ENCODE peak calls at places on chromosomes 5 and 9, in five cellular contexts. One of them, this sample, is unnamed.
A peak's percentile ranks its signal among the peaks of the same experiment; 100 is the strongest.

GRCh38 chr5:54302267-54302687 is 8.1 kb downstream of the ARL15 start:
- DNase-seq in CD8-positive, alpha-beta T cell: no peak
- DNase-seq in brain microvascular endothelial cell: peak; percentile 24
- DNase-seq in CD4-positive, CD25-positive, alpha-beta regulatory T cell: no peak
- DNase-seq in endodermal cell: no peak
- DNase-seq in this sample: no peak

GRCh38 chr5:176814313-176814685 is 3.9 kb downstream of the UNC5A start:
- DNase-seq in CD8-positive, alpha-beta T cell: no peak
- DNase-seq in brain microvascular endothelial cell: no peak
- DNase-seq in CD4-positive, CD25-positive, alpha-beta regulatory T cell: no peak
- DNase-seq in endodermal cell: no peak
- DNase-seq in this sample: no peak

GRCh38 chr5:154316223-154316967 is 125.9 kb downstream of the GALNT10 start:
- DNase-seq in CD8-positive, alpha-beta T cell: no peak
- DNase-seq in brain microvascular endothelial cell: no peak
- DNase-seq in CD4-positive, CD25-positive, alpha-beta regulatory T cell: no peak
- DNase-seq in endodermal cell: no peak
- DNase-seq in this sample: no peak

GRCh38 chr5:81233080-81233634 is at the start of gene CKMT2:
- DNase-seq in CD8-positive, alpha-beta T cell: no peak
- DNase-seq in brain microvascular endothelial cell: peak; percentile 23
- DNase-seq in CD4-positive, CD25-positive, alpha-beta regulatory T cell: no peak
- DNase-seq in endodermal cell: peak; percentile 97
- DNase-seq in this sample: peak; percentile 67

GRCh38 chr9:129164246-129164930 is 13.7 kb downstream of the IER5L start:
- DNase-seq in CD8-positive, alpha-beta T cell: no peak
- DNase-seq in brain microvascular endothelial cell: no peak
- DNase-seq in CD4-positive, CD25-positive, alpha-beta regulatory T cell: no peak
- DNase-seq in endodermal cell: no peak
- DNase-seq in this sample: peak; percentile 57

GRCh38 chr9:121709798-121710197 is 58.4 kb downstream of the DAB2IP start:
- DNase-seq in CD8-positive, alpha-beta T cell: no peak
- DNase-seq in brain microvascular endothelial cell: no peak
- DNase-seq in CD4-positive, CD25-positive, alpha-beta regulatory T cell: no peak
- DNase-seq in endodermal cell: no peak
- DNase-seq in this sample: no peak

GRCh38 chr9:127980056-127980705 is 608 bp downstream of the EEIG1 start:
- DNase-seq in CD8-positive, alpha-beta T cell: peak; percentile 55
- DNase-seq in brain microvascular endothelial cell: no peak
- DNase-seq in CD4-positive, CD25-positive, alpha-beta regulatory T cell: peak; percentile 53
- DNase-seq in endodermal cell: peak; percentile 81
- DNase-seq in this sample: peak; percentile 79

GRCh38 chr5:34736445-34737119 is 80.5 kb downstream of the RAI14 start:
- DNase-seq in CD8-positive, alpha-beta T cell: no peak
- DNase-seq in brain microvascular endothelial cell: no peak
- DNase-seq in CD4-positive, CD25-positive, alpha-beta regulatory T cell: no peak
- DNase-seq in endodermal cell: peak; percentile 86
- DNase-seq in this sample: no peak

GRCh38 chr5:102998224-102998623 is 121.7 kb downstream of the GIN1 start:
- DNase-seq in CD8-positive, alpha-beta T cell: no peak
- DNase-seq in brain microvascular endothelial cell: no peak
- DNase-seq in CD4-positive, CD25-positive, alpha-beta regulatory T cell: no peak
- DNase-seq in endodermal cell: no peak
- DNase-seq in this sample: no peak

GRCh38 chr9:34377402-34377741 is 674 bp upstream of the MYORG start:
- DNase-seq in CD8-positive, alpha-beta T cell: no peak
- DNase-seq in brain microvascular endothelial cell: no peak
- DNase-seq in CD4-positive, CD25-positive, alpha-beta regulatory T cell: no peak
- DNase-seq in endodermal cell: no peak
- DNase-seq in this sample: peak; percentile 47

GRCh38 chr5:174327317-174327864 is 281.9 kb downstream of the NSG2 start:
- DNase-seq in CD8-positive, alpha-beta T cell: peak; percentile 39
- DNase-seq in brain microvascular endothelial cell: peak; percentile 68
- DNase-seq in CD4-positive, CD25-positive, alpha-beta regulatory T cell: no peak
- DNase-seq in endodermal cell: peak; percentile 96
- DNase-seq in this sample: peak; percentile 94

GRCh38 chr9:24698864-24699518 is 153.3 kb upstream of the IZUMO3 start:
- DNase-seq in CD8-positive, alpha-beta T cell: no peak
- DNase-seq in brain microvascular endothelial cell: no peak
- DNase-seq in CD4-positive, CD25-positive, alpha-beta regulatory T cell: no peak
- DNase-seq in endodermal cell: no peak
- DNase-seq in this sample: no peak

GRCh38 chr9:656918-657583 is 184.4 kb upstream of the DMRT1 start:
- DNase-seq in CD8-positive, alpha-beta T cell: no peak
- DNase-seq in brain microvascular endothelial cell: no peak
- DNase-seq in CD4-positive, CD25-positive, alpha-beta regulatory T cell: no peak
- DNase-seq in endodermal cell: no peak
- DNase-seq in this sample: no peak

GRCh38 chr5:56763711-56764466 is 51.5 kb upstream of the MAP3K1 start:
- DNase-seq in CD8-positive, alpha-beta T cell: no peak
- DNase-seq in brain microvascular endothelial cell: peak; percentile 46
- DNase-seq in CD4-positive, CD25-positive, alpha-beta regulatory T cell: no peak
- DNase-seq in endodermal cell: no peak
- DNase-seq in this sample: no peak

GRCh38 chr9:95494416-95495371 is 22.1 kb downstream of the PTCH1 start:
- DNase-seq in CD8-positive, alpha-beta T cell: peak; percentile 88
- DNase-seq in brain microvascular endothelial cell: no peak
- DNase-seq in CD4-positive, CD25-positive, alpha-beta regulatory T cell: peak; percentile 88
- DNase-seq in endodermal cell: peak; percentile 87
- DNase-seq in this sample: peak; percentile 65

GRCh38 chr5:53479656-53480473 is 564 bp upstream of the FST start:
- DNase-seq in CD8-positive, alpha-beta T cell: no peak
- DNase-seq in brain microvascular endothelial cell: peak; percentile 28
- DNase-seq in CD4-positive, CD25-positive, alpha-beta regulatory T cell: peak; percentile 19
- DNase-seq in endodermal cell: peak; percentile 87
- DNase-seq in this sample: peak; percentile 82

GRCh38 chr9:79829566-79830347 is 258.0 kb downstream of the TLE4 start:
- DNase-seq in CD8-positive, alpha-beta T cell: no peak
- DNase-seq in brain microvascular endothelial cell: no peak
- DNase-seq in CD4-positive, CD25-positive, alpha-beta regulatory T cell: no peak
- DNase-seq in endodermal cell: no peak
- DNase-seq in this sample: no peak

GRCh38 chr5:65102826-65103673 is 334.3 kb downstream of the CWC27 start:
- DNase-seq in CD8-positive, alpha-beta T cell: peak; percentile 53
- DNase-seq in brain microvascular endothelial cell: no peak
- DNase-seq in CD4-positive, CD25-positive, alpha-beta regulatory T cell: peak; percentile 42
- DNase-seq in endodermal cell: peak; percentile 79
- DNase-seq in this sample: peak; percentile 21

GRCh38 chr5:165460911-165461310 is 1955.5 kb downstream of the MAT2B start:
- DNase-seq in CD8-positive, alpha-beta T cell: no peak
- DNase-seq in brain microvascular endothelial cell: no peak
- DNase-seq in CD4-positive, CD25-positive, alpha-beta regulatory T cell: no peak
- DNase-seq in endodermal cell: no peak
- DNase-seq in this sample: no peak

GRCh38 chr5:9545959-9546851 is at the start of gene SEMA5A:
- DNase-seq in CD8-positive, alpha-beta T cell: peak; percentile 44
- DNase-seq in brain microvascular endothelial cell: peak; percentile 65
- DNase-seq in CD4-positive, CD25-positive, alpha-beta regulatory T cell: no peak
- DNase-seq in endodermal cell: peak; percentile 93
- DNase-seq in this sample: peak; percentile 90

GRCh38 chr9:5800969-5801738 is 31.8 kb downstream of the ERMP1 start:
- DNase-seq in CD8-positive, alpha-beta T cell: no peak
- DNase-seq in brain microvascular endothelial cell: no peak
- DNase-seq in CD4-positive, CD25-positive, alpha-beta regulatory T cell: no peak
- DNase-seq in endodermal cell: no peak
- DNase-seq in this sample: no peak

DNA sequence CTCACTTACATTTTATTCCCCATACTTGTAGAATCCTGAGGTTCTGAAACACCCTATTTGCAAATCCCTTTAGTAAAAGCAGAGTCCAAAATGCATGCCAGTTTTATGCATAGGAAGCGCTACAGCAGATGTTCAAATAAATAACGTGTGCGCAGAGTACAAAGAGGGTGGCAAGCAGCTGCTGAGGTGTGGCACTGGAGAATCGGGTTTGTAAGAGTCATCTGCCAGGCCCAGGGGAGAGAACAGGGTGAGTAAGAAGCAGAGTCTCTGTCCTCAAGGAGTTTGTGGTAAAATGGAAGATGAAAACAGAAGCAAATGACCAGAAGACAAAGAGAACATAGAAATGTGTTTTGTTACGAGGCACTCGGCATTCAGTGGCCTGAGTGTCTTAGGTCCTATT is 288.8 kb downstream of the GLIS3 start:
- DNase-seq in CD8-positive, alpha-beta T cell: no peak
- DNase-seq in brain microvascular endothelial cell: no peak
- DNase-seq in CD4-positive, CD25-positive, alpha-beta regulatory T cell: no peak
- DNase-seq in endodermal cell: no peak
- DNase-seq in this sample: no peak
- H3K4me3 ChIP-seq in CD8-positive, alpha-beta T cell: no peak overlapping the region
- H3K4me3 ChIP-seq in brain microvascular endothelial cell: no peak overlapping the region
- H3K4me3 ChIP-seq in CD4-positive, CD25-positive, alpha-beta regulatory T cell: no peak overlapping the region
- H3K4me3 ChIP-seq in endodermal cell: no peak overlapping the region
- H3K4me3 ChIP-seq in this sample: no peak overlapping the region

DNA sequence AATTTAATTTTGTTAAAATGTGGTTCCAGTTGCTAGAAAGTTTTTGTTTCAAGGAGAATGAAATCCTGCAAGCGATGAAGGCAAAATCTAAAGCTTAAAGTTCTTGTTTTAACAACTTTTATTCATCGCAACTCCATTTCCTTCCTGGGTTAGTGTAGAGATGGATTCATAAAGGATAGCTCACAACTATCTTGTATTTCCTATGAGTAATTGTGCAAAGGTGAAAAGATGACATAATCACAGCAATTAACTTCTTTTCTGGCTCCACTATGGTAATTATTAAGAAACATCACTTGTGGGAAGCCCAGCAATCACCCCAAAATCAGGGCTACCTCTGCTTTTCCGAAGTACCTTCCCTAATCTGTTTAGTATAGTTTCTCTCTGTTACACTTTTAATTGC is 80.8 kb upstream of the SEMA6A start:
- DNase-seq in CD8-positive, alpha-beta T cell: no peak
- DNase-seq in brain microvascular endothelial cell: no peak
- DNase-seq in CD4-positive, CD25-positive, alpha-beta regulatory T cell: no peak
- DNase-seq in endodermal cell: no peak
- DNase-seq in this sample: no peak
- H3K27me3 ChIP-seq in CD8-positive, alpha-beta T cell: no peaks in the 10 kb centered on the region
- H3K27me3 ChIP-seq in brain microvascular endothelial cell: no peaks in the 10 kb centered on the region
- H3K27me3 ChIP-seq in CD4-positive, CD25-positive, alpha-beta regulatory T cell: peaks cover 2% of the 10 kb centered on the region
- H3K27me3 ChIP-seq in endodermal cell: no peaks in the 10 kb centered on the region
- H3K27me3 ChIP-seq in this sample: no peaks in the 10 kb centered on the region

GRCh38 chr9:6834306-6834705 is 76.5 kb downstream of the KDM4C start:
- DNase-seq in CD8-positive, alpha-beta T cell: no peak
- DNase-seq in brain microvascular endothelial cell: no peak
- DNase-seq in CD4-positive, CD25-positive, alpha-beta regulatory T cell: no peak
- DNase-seq in endodermal cell: no peak
- DNase-seq in this sample: no peak
- H3K27ac ChIP-seq in CD8-positive, alpha-beta T cell: no peak overlapping the region
- H3K27ac ChIP-seq in brain microvascular endothelial cell: no peak overlapping the region
- H3K27ac ChIP-seq in CD4-positive, CD25-positive, alpha-beta regulatory T cell: no peak overlapping the region
- H3K27ac ChIP-seq in endodermal cell: no peak overlapping the region
- H3K27ac ChIP-seq in this sample: no peak overlapping the region

GRCh38 chr5:145937432-145938250 is 1.3 kb downstream of the SH3RF2 start:
- DNase-seq in CD8-positive, alpha-beta T cell: no peak
- DNase-seq in brain microvascular endothelial cell: no peak
- DNase-seq in CD4-positive, CD25-positive, alpha-beta regulatory T cell: peak; percentile 21
- DNase-seq in endodermal cell: peak; percentile 78
- DNase-seq in this sample: no peak

GRCh38 chr5:145934276-145934675 is 2.1 kb upstream of the SH3RF2 start:
- DNase-seq in CD8-positive, alpha-beta T cell: no peak
- DNase-seq in brain microvascular endothelial cell: no peak
- DNase-seq in CD4-positive, CD25-positive, alpha-beta regulatory T cell: no peak
- DNase-seq in endodermal cell: peak; percentile 7
- DNase-seq in this sample: no peak

GRCh38 chr5:145938699-145939531 is 2.5 kb downstream of the SH3RF2 start:
- DNase-seq in CD8-positive, alpha-beta T cell: no peak
- DNase-seq in brain microvascular endothelial cell: no peak
- DNase-seq in CD4-positive, CD25-positive, alpha-beta regulatory T cell: no peak
- DNase-seq in endodermal cell: no peak
- DNase-seq in this sample: no peak

GRCh38 chr5:145939532-145940065 is 3.2 kb downstream of the SH3RF2 start:
- DNase-seq in CD8-positive, alpha-beta T cell: no peak
- DNase-seq in brain microvascular endothelial cell: no peak
- DNase-seq in CD4-positive, CD25-positive, alpha-beta regulatory T cell: no peak
- DNase-seq in endodermal cell: peak; percentile 50
- DNase-seq in this sample: no peak

GRCh38 chr5:145936401-145937131 is at the start of gene SH3RF2:
- DNase-seq in CD8-positive, alpha-beta T cell: no peak
- DNase-seq in brain microvascular endothelial cell: peak; percentile 85
- DNase-seq in CD4-positive, CD25-positive, alpha-beta regulatory T cell: peak; percentile 26
- DNase-seq in endodermal cell: peak; percentile 98
- DNase-seq in this sample: peak; percentile 92
- H3K4me3 ChIP-seq in CD8-positive, alpha-beta T cell: no peak within 1 kb of the TSS
- H3K4me3 ChIP-seq in brain microvascular endothelial cell: peak within 1 kb of the TSS; percentile 65
- H3K4me3 ChIP-seq in CD4-positive, CD25-positive, alpha-beta regulatory T cell: peak within 1 kb of the TSS; percentile 75
- H3K4me3 ChIP-seq in endodermal cell: peak within 1 kb of the TSS; percentile 82
- H3K4me3 ChIP-seq in this sample: peak within 1 kb of the TSS; percentile 29

DNA sequence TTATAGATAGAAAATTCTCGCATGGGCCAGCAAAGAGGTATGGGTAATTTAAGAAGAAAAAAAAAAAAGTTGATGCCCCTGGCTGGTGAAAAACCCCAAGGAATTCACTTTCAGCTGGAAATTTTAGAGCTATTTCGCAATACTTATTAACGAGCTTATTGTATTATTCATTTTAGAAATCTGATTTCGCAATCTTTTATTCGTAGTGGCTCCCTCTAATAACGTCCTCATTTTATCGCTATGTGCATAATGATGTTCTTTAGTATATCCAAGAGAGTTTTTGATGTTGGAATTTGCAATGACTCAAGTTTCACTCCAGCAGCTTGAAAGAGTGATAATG is 18.4 kb upstream of the FER start:
- DNase-seq in CD8-positive, alpha-beta T cell: no peak
- DNase-seq in brain microvascular endothelial cell: no peak
- DNase-seq in CD4-positive, CD25-positive, alpha-beta regulatory T cell: no peak
- DNase-seq in endodermal cell: no peak
- DNase-seq in this sample: no peak
- H3K27me3 ChIP-seq in CD8-positive, alpha-beta T cell: no peaks in the 10 kb centered on the region
- H3K27me3 ChIP-seq in brain microvascular endothelial cell: no peaks in the 10 kb centered on the region
- H3K27me3 ChIP-seq in CD4-positive, CD25-positive, alpha-beta regulatory T cell: peaks cover 26% of the 10 kb centered on the region
- H3K27me3 ChIP-seq in endodermal cell: no peaks in the 10 kb centered on the region
- H3K27me3 ChIP-seq in this sample: no peaks in the 10 kb centered on the region

GRCh38 chr9:134231767-134232166 is 67.4 kb upstream of the RNU6ATAC start:
- DNase-seq in CD8-positive, alpha-beta T cell: no peak
- DNase-seq in brain microvascular endothelial cell: no peak
- DNase-seq in CD4-positive, CD25-positive, alpha-beta regulatory T cell: no peak
- DNase-seq in endodermal cell: no peak
- DNase-seq in this sample: no peak
- H3K27ac ChIP-seq in CD8-positive, alpha-beta T cell: no peak overlapping the region
- H3K27ac ChIP-seq in brain microvascular endothelial cell: no peak overlapping the region
- H3K27ac ChIP-seq in CD4-positive, CD25-positive, alpha-beta regulatory T cell: no peak overlapping the region
- H3K27ac ChIP-seq in endodermal cell: no peak overlapping the region
- H3K27ac ChIP-seq in this sample: no peak overlapping the region

GRCh38 chr5:75050415-75050814 is 1.9 kb downstream of the GCNT4 start:
- DNase-seq in CD8-positive, alpha-beta T cell: peak; percentile 23
- DNase-seq in brain microvascular endothelial cell: no peak
- DNase-seq in CD4-positive, CD25-positive, alpha-beta regulatory T cell: no peak
- DNase-seq in endodermal cell: peak; percentile 84
- DNase-seq in this sample: peak; percentile 71
- H3K4me3 ChIP-seq in CD8-positive, alpha-beta T cell: peak overlapping the region; percentile 65
- H3K4me3 ChIP-seq in brain microvascular endothelial cell: no peak overlapping the region
- H3K4me3 ChIP-seq in CD4-positive, CD25-positive, alpha-beta regulatory T cell: peak overlapping the region; percentile 99
- H3K4me3 ChIP-seq in endodermal cell: no peak overlapping the region
- H3K4me3 ChIP-seq in this sample: no peak overlapping the region